ENCODE peak calls at places on chromosome 7, in seven cellular contexts. Q, R, H, A, O, I and F are unnamed samples.

GRCh38 chr7:87564290-87564963 is 36.3 kb downstream of the ABCB1 start:
- DNase-seq in Q (peak; percentile 45), R (no peak), I (no peak), O (no peak), A (peak; percentile 71), H (peak; percentile 18), F (no peak)

GRCh38 chr7:123439186-123439585 is 95.2 kb downstream of the IQUB start:
- DNase-seq in R (no peak), A (peak; percentile 67), I (no peak), H (no peak), Q (no peak), O (no peak), F (no peak)

GRCh38 chr7:41977165-41977651 is 259.8 kb downstream of the GLI3 start:
- DNase-seq in O (peak; percentile 83), Q (peak; percentile 47), A (peak; percentile 58), H (peak; percentile 56), R (no peak), I (no peak), F (peak; percentile 71)

GRCh38 chr7:29248713-29249382 is 54.3 kb downstream of the CHN2 start:
- DNase-seq in A (no peak), R (no peak), Q (no peak), O (no peak), I (no peak), H (no peak), F (no peak)

GRCh38 chr7:41881313-41882130 is 178.6 kb upstream of the INHBA start:
- DNase-seq in Q (peak; percentile 49), A (no peak), H (no peak), O (peak; percentile 39), R (peak; percentile 77), I (no peak), F (no peak)

GRCh38 chr7:94176694-94177200 is 172.6 kb upstream of the BET1 start:
- DNase-seq in A (no peak), I (no peak), O (no peak), H (no peak), Q (no peak), R (no peak), F (no peak)

GRCh38 chr7:2566348-2566889 is 7.6 kb downstream of the IQCE start:
- DNase-seq in A (no peak), H (no peak), I (no peak), Q (no peak), R (no peak), O (no peak), F (no peak)

GRCh38 chr7:21550821-21551531 is 8.1 kb downstream of the DNAH11 start:
- DNase-seq in O (no peak), Q (no peak), I (no peak), H (peak; percentile 6), A (no peak), R (no peak), F (no peak)

GRCh38 chr7:132999845-133000244 is 82.0 kb downstream of the CHCHD3 start:
- DNase-seq in H (no peak), A (no peak), I (no peak), O (no peak), R (no peak), Q (no peak), F (no peak)

GRCh38 chr7:106239406-106239805 is 45.4 kb downstream of the NAMPT start:
- DNase-seq in I (no peak), H (peak; percentile 45), R (no peak), Q (no peak), O (no peak), A (no peak), F (no peak)

GRCh38 chr7:36862685-36863375 is 138.5 kb upstream of the AOAH start:
- DNase-seq in A (peak; percentile 42), R (no peak), Q (no peak), O (no peak), H (no peak), I (no peak), F (no peak)

GRCh38 chr7:66344166-66344565 is 139.0 kb downstream of the TPST1 start:
- DNase-seq in H (peak; percentile 51), I (no peak), O (peak; percentile 88), A (no peak), Q (no peak), R (no peak), F (no peak)

GRCh38 chr7:112070674-112071256 is 135.4 kb downstream of the DOCK4 start:
- DNase-seq in A (no peak), O (no peak), I (no peak), R (no peak), H (no peak), Q (no peak), F (no peak)